ENCODE peak calls at places on chromosomes 6 and 20, in nine cellular contexts. S, Q, O, G, T, J, B, U and E are unnamed samples.

GRCh38 chr20:38635721-38636285 is 34.2 kb downstream of the ARHGAP40 start:
- DNase-seq in T (no peak), B (no peak), U (peak; percentile 33), G (no peak), Q (peak; percentile 55), S (no peak), O (no peak), J (no peak), E (no peak)

GRCh38 chr6:38509713-38510112 is 130.0 kb downstream of the BTBD9 start:
- DNase-seq in U (peak; percentile 49), S (no peak), O (no peak), B (peak; percentile 55), J (no peak), G (no peak), Q (peak; percentile 40), T (no peak), E (no peak)

GRCh38 chr20:42963796-42964195 is 225.9 kb downstream of the PTPRT start:
- DNase-seq in B (no peak), G (no peak), J (no peak), U (no peak), T (no peak), O (no peak), Q (no peak), S (no peak), E (no peak)

GRCh38 chr6:128491041-128491642 is 29.3 kb downstream of the PTPRK start:
- DNase-seq in G (no peak), T (no peak), B (no peak), S (no peak), Q (no peak), O (no peak), J (no peak), U (peak; percentile 57), E (no peak)

GRCh38 chr6:33987531-33988021 is 158.3 kb downstream of the GRM4 start:
- DNase-seq in J (peak; percentile 38), G (no peak), B (no peak), U (no peak), T (no peak), S (no peak), Q (no peak), O (no peak), E (no peak)

GRCh38 chr6:15531973-15532372 is 130.9 kb downstream of the DTNBP1 start:
- DNase-seq in B (no peak), G (no peak), S (no peak), Q (no peak), T (no peak), J (no peak), U (no peak), O (no peak), E (no peak)

GRCh38 chr20:3068986-3069900 is 2.2 kb upstream of the OXT start:
- DNase-seq in J (no peak), Q (peak; percentile 73), T (no peak), U (no peak), O (no peak), G (no peak), S (no peak), B (no peak), E (peak; percentile 18)

GRCh38 chr6:25312703-25313102 is 33.5 kb downstream of the CARMIL1 start:
- DNase-seq in Q (peak; percentile 73), B (peak; percentile 77), O (peak; percentile 64), G (no peak), T (no peak), U (peak; percentile 83), J (no peak), S (no peak), E (no peak)

GRCh38 chr6:41306187-41306854 is 19.8 kb upstream of the TREM1 start:
- DNase-seq in B (peak; percentile 12), J (no peak), T (no peak), U (peak; percentile 62), Q (peak; percentile 58), S (peak; percentile 42), G (peak; percentile 9), O (no peak), E (peak; percentile 57)

GRCh38 chr6:104597541-104598050 is 262.1 kb downstream of the HACE1 start:
- DNase-seq in G (no peak), O (no peak), Q (peak; percentile 30), T (no peak), S (no peak), B (no peak), U (peak; percentile 31), J (no peak), E (no peak)

GRCh38 chr20:18749528-18749927 is 64.1 kb upstream of the SCP2D1 start:
- DNase-seq in O (no peak), Q (no peak), G (no peak), J (no peak), B (no peak), U (no peak), T (no peak), S (no peak), E (no peak)

GRCh38 chr6:63742060-63742459 is 106.5 kb downstream of the PHF3 start:
- DNase-seq in B (no peak), S (no peak), Q (no peak), T (no peak), O (no peak), U (no peak), G (no peak), J (no peak), E (no peak)